ENCODE peak calls at places on chromosomes 16 and 17, in four cellular contexts. Q, P, F and W are unnamed samples.

GRCh38 chr16:50202926-50203624 is 50.0 kb downstream of the TENT4B start:
- DNase-seq in F (no peak), Q (no peak), P (no peak), W (no peak)

GRCh38 chr16:85245307-85246172 is 133.3 kb upstream of the CIBAR2 start:
- DNase-seq in P (peak; percentile 16), F (peak; percentile 59), Q (peak; percentile 75), W (peak; percentile 36)

GRCh38 chr17:50939542-50939794 is 73.3 kb upstream of the TOB1 start:
- DNase-seq in P (no peak), F (no peak), Q (no peak), W (no peak)

GRCh38 chr16:1157639-1158455 is 4.9 kb downstream of the CACNA1H start:
- DNase-seq in P (no peak), F (no peak), Q (no peak), W (no peak)

GRCh38 chr17:10021239-10021638 is 116.2 kb upstream of the RCVRN start:
- DNase-seq in F (no peak), Q (no peak), P (no peak), W (no peak)

GRCh38 chr16:22983614-22984013 is 165.6 kb downstream of the USP31 start:
- DNase-seq in F (no peak), P (no peak), Q (no peak), W (no peak)

GRCh38 chr17:71251276-71251675 is 869.5 kb upstream of the SOX9 start:
- DNase-seq in F (no peak), Q (no peak), P (no peak), W (no peak)

GRCh38 chr16:77437859-77438258 is 3.0 kb upstream of the ADAMTS18 start:
- DNase-seq in F (no peak), Q (no peak), P (no peak), W (no peak)

GRCh38 chr17:19664821-19665181 is 16.2 kb downstream of the ALDH3A2 start:
- DNase-seq in F (no peak), Q (no peak), P (no peak), W (no peak)

GRCh38 chr17:42548070-42548837 is 4.5 kb upstream of the HSD17B1 start:
- DNase-seq in P (peak; percentile 60), Q (peak; percentile 76), F (peak; percentile 55), W (no peak)

GRCh38 chr17:1997587-1998425 is 27.3 kb downstream of the RTN4RL1 start:
- DNase-seq in F (peak; percentile 52), P (no peak), Q (no peak), W (no peak)

GRCh38 chr16:73616186-73616585 is 568.3 kb upstream of the ZFHX3 start:
- DNase-seq in F (peak; percentile 52), P (no peak), Q (no peak), W (no peak)

GRCh38 chr17:10447035-10447931 is 22.1 kb downstream of the MYH4 start:
- DNase-seq in P (no peak), Q (no peak), F (no peak), W (no peak)

GRCh38 chr17:40301315-40301714 is 7.7 kb upstream of the RARA start:
- DNase-seq in Q (no peak), F (no peak), P (no peak), W (no peak)

GRCh38 chr17:1730004-1730344 is 5.5 kb downstream of the WDR81 start:
- DNase-seq in P (no peak), F (no peak), Q (no peak), W (no peak)

GRCh38 chr17:61647044-61647443 is 56.0 kb upstream of the NACA2 start:
- DNase-seq in P (no peak), Q (no peak), F (no peak), W (no peak)

GRCh38 chr17:17811381-17812210 is 25.2 kb downstream of the SREBF1 start:
- DNase-seq in F (no peak), P (no peak), Q (no peak), W (no peak)

GRCh38 chr17:76053230-76054111 is 18.8 kb downstream of the SRP68 start:
- DNase-seq in P (no peak), Q (no peak), F (no peak), W (no peak)

GRCh38 chr16:11614587-11615175 is 28.0 kb upstream of the LITAF start:
- DNase-seq in Q (no peak), P (no peak), F (no peak), W (no peak)

GRCh38 chr16:53773150-53773846 is 69.3 kb downstream of the FTO start:
- DNase-seq in P (no peak), F (peak; percentile 32), Q (peak; percentile 40), W (no peak)

GRCh38 chr16:14132696-14133048 is 61.6 kb downstream of the MRTFB start:
- DNase-seq in P (no peak), F (no peak), Q (no peak), W (no peak)

GRCh38 chr16:52548261-52549010 is 1.5 kb upstream of the TOX3 start:
- DNase-seq in Q (no peak), P (no peak), F (no peak), W (no peak)

GRCh38 chr17:57375040-57375769 is 118.9 kb downstream of the MSI2 start:
- DNase-seq in Q (no peak), P (no peak), F (no peak), W (no peak)

GRCh38 chr16:1389762-1390161 is 24.7 kb downstream of the UNKL start:
- DNase-seq in F (no peak), P (no peak), Q (no peak), W (no peak)

GRCh38 chr17:38599398-38599856 is 6.3 kb downstream of the SRCIN1 start:
- DNase-seq in F (no peak), P (no peak), Q (no peak), W (no peak)

GRCh38 chr16:28265822-28266221 is 26.5 kb upstream of the SBK1 start:
- DNase-seq in Q (no peak), F (no peak), P (no peak), W (no peak)

GRCh38 chr16:65476556-65476955 is 354.7 kb upstream of the CDH11 start:
- DNase-seq in Q (no peak), F (no peak), P (no peak), W (no peak)

GRCh38 chr16:85715169-85716015 is 26.6 kb upstream of the GINS2 start:
- DNase-seq in F (peak; percentile 94), P (no peak), Q (no peak), W (no peak)

GRCh38 chr16:70572926-70573270 is 49.3 kb downstream of the SF3B3 start:
- DNase-seq in Q (no peak), F (no peak), P (no peak), W (no peak)

GRCh38 chr17:40062347-40063033 is at the start of gene THRA:
- DNase-seq in F (peak; percentile 38), Q (peak; percentile 66), P (no peak), W (no peak)